ENCODE peak calls at places on chromosomes 12 and 14, in seven cellular contexts. R is C1 segment of cervical spinal cord; F is activated CD8-positive, alpha-beta T cell treated with anti-CD3 and anti-CD28 coated beads, Interleukin-2, amount 10 ng/mL, durations not matched to agents 7 days and 5 days; Q is EH; H is NCI-H524 treated with DMSO at 0.1 percent for 48 hours; V is activated T-helper 9 cell treated with anti-CD3 and anti-CD28 coated beads, Interleukin-2, amount 50 U/mL, for 16 hours; Y is AG09309. U is an unnamed sample.

GRCh38 chr14:90677484-90678045 is 138.7 kb downstream of the TTC7B start:
- DNase-seq in H (no peak), R (no peak), Q (peak; percentile 72), Y (no peak), F (peak; percentile 42), V (no peak), U (no peak)

GRCh38 chr14:89720741-89721315 is 233.7 kb downstream of the EFCAB11 start:
- DNase-seq in R (no peak), Y (no peak), V (peak; percentile 37), F (peak; percentile 88), Q (peak; percentile 7), H (no peak), U (peak; percentile 35)

GRCh38 chr12:75437564-75437963 is 43.0 kb upstream of the GLIPR1 start:
- DNase-seq in H (no peak), Q (peak; percentile 51), F (peak; percentile 26), V (no peak), Y (no peak), R (no peak), U (no peak)

GRCh38 chr12:76183459-76184186 is 99.1 kb upstream of the NAP1L1 start:
- DNase-seq in H (no peak), R (no peak), Q (peak; percentile 98), F (no peak), Y (peak; percentile 86), V (peak; percentile 25), U (no peak)

GRCh38 chr12:50928392-50928791 is 24.0 kb upstream of the HIGD1C start:
- DNase-seq in H (no peak), Y (no peak), Q (no peak), V (no peak), F (no peak), R (no peak), U (no peak)

GRCh38 chr14:60905930-60906329 is 74.9 kb downstream of the TRMT5 start:
- DNase-seq in Q (peak; percentile 28), H (no peak), Y (no peak), R (no peak), F (no peak), V (no peak), U (no peak)

GRCh38 chr12:29581641-29582040 is 84.2 kb upstream of the OVCH1 start:
- DNase-seq in F (no peak), Q (peak; percentile 50), V (no peak), H (no peak), R (no peak), Y (peak; percentile 65), U (no peak)

GRCh38 chr12:91926810-91927209 is 218.8 kb downstream of the BTG1 start:
- DNase-seq in R (no peak), Y (peak; percentile 18), F (no peak), Q (peak; percentile 74), H (no peak), V (no peak), U (no peak)

GRCh38 chr12:53994691-53995310 is 5.2 kb upstream of the HOXC9 start:
- DNase-seq in H (no peak), R (no peak), V (no peak), F (no peak), Y (no peak), Q (no peak), U (no peak)

U was measured in anterior cingulate cortex.